ENCODE peak calls at places on chromosomes 1 and 21, in six cellular contexts. W is brain microvascular endothelial cell; I is left lung; M is naive thymus-derived CD4-positive, alpha-beta T cell; X is right lobe of liver; F is A549. Q is an unnamed sample.

GRCh38 chr1:178093150-178093957 is 550 bp upstream of the RASAL2 start:
- DNase-seq in W (peak), I (peak), M (peak), X (peak), F (peak), Q (peak)

GRCh38 chr1:207844374-207844773 is 66.6 kb downstream of the CD34 start:
- DNase-seq in W (no peak), I (no peak), M (no peak), X (no peak), F (no peak), Q (no peak)

GRCh38 chr1:211344335-211344664 is 17.7 kb downstream of the TRAF5 start:
- DNase-seq in W (peak), I (no peak), M (no peak), X (no peak), F (no peak), Q (no peak)

GRCh38 chr21:44867999-44868700 is 5.3 kb downstream of the PTTG1IP start:
- DNase-seq in W (no peak), I (no peak), M (peak), X (no peak), F (no peak), Q (no peak)

GRCh38 chr1:97758589-97759057 is 162.2 kb downstream of the DPYD start:
- DNase-seq in W (no peak), I (no peak), M (no peak), X (no peak), F (no peak), Q (no peak)

GRCh38 chr1:90201467-90202358 is 206.8 kb downstream of the ZNF326 start:
- DNase-seq in W (no peak), I (no peak), M (no peak), X (no peak), F (no peak), Q (no peak)

GRCh38 chr1:204443260-204443619 is 31.6 kb upstream of the PPP1R15B start:
- DNase-seq in W (no peak), I (peak), M (no peak), X (no peak), F (no peak), Q (no peak)

GRCh38 chr1:40421348-40421693 is 29.0 kb upstream of the ZFP69B start:
- DNase-seq in W (no peak), I (no peak), M (no peak), X (no peak), F (no peak), Q (peak)

GRCh38 chr21:42151148-42152074 is 67.5 kb upstream of the ABCG1 start:
- DNase-seq in W (no peak), I (peak), M (no peak), X (peak), F (no peak), Q (no peak)

GRCh38 chr1:199508653-199509052 is 518.9 kb upstream of the NR5A2 start:
- DNase-seq in W (no peak), I (no peak), M (no peak), X (no peak), F (no peak), Q (no peak)

GRCh38 chr1:246198141-246198820 is 308.8 kb downstream of the SMYD3 start:
- DNase-seq in W (no peak), I (no peak), M (no peak), X (no peak), F (no peak), Q (no peak)

GRCh38 chr1:67686272-67687197 is 1.5 kb downstream of the GADD45A start:
- DNase-seq in W (peak), I (peak), M (peak), X (peak), F (peak), Q (no peak)

GRCh38 chr1:164718821-164719220 is 159.8 kb downstream of the PBX1 start:
- DNase-seq in W (no peak), I (no peak), M (no peak), X (no peak), F (no peak), Q (no peak)
- H3K27ac ChIP-seq in W (peak), I (no peak), M (no peak), X (no peak), F (peak), Q (no peak)

GRCh38 chr1:116465477-116465844 is 92.4 kb downstream of the ATP1A1 start:
- DNase-seq in W (no peak), I (no peak), M (no peak), X (no peak), F (no peak), Q (no peak)

GRCh38 chr1:116463730-116464129 is 90.7 kb downstream of the ATP1A1 start:
- DNase-seq in W (no peak), I (no peak), M (no peak), X (no peak), F (no peak), Q (no peak)

GRCh38 chr1:116466810-116467557 is 93.9 kb downstream of the ATP1A1 start:
- DNase-seq in W (no peak), I (no peak), M (no peak), X (no peak), F (no peak), Q (no peak)

GRCh38 chr1:116462722-116463121 is 89.7 kb downstream of the ATP1A1 start:
- DNase-seq in W (no peak), I (no peak), M (no peak), X (no peak), F (no peak), Q (no peak)

GRCh38 chr1:116465845-116466685 is 93.0 kb downstream of the ATP1A1 start:
- DNase-seq in W (no peak), I (no peak), M (no peak), X (no peak), F (no peak), Q (no peak)
- H3K27ac ChIP-seq in W (no peak), I (no peak), M (no peak), X (peak), F (no peak), Q (no peak)

GRCh38 chr1:109252893-109253802 is 3.8 kb downstream of the CELSR2 start:
- DNase-seq in W (no peak), I (no peak), M (no peak), X (no peak), F (no peak), Q (peak)
- H3K27ac ChIP-seq in W (no peak), I (peak), M (no peak), X (no peak), F (peak), Q (peak)

GRCh38 chr1:6316240-6317100 is 55.6 kb upstream of the GPR153 start:
- DNase-seq in W (no peak), I (no peak), M (no peak), X (no peak), F (no peak), Q (no peak)
- H3K27ac ChIP-seq in W (peak), I (no peak), M (no peak), X (no peak), F (no peak), Q (no peak)

DNA sequence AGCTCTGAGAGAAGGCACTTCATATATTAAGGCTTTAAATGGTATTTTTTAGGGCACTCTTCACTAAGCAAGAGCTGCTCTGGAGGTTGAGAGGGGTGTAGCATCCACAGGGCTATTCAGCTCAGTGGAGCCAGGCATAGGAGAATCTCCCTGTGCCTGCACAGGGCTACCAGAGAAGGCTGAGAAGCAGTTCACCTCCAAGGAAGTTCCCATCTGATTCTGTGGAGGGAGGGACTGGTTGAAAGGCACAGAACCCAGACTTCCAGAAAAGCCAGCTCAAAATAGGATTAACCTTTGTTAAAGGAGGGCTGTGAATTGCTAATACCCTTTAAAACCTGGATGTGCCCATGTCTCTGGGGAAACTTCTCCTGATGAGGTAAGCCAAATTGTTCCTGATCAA is 304.5 kb downstream of the TTLL7 start:
- DNase-seq in W (no peak), I (no peak), M (no peak), X (no peak), F (no peak), Q (no peak)
- H3K27ac ChIP-seq in W (no peak), I (no peak), M (no peak), X (no peak), F (no peak), Q (no peak)

DNA sequence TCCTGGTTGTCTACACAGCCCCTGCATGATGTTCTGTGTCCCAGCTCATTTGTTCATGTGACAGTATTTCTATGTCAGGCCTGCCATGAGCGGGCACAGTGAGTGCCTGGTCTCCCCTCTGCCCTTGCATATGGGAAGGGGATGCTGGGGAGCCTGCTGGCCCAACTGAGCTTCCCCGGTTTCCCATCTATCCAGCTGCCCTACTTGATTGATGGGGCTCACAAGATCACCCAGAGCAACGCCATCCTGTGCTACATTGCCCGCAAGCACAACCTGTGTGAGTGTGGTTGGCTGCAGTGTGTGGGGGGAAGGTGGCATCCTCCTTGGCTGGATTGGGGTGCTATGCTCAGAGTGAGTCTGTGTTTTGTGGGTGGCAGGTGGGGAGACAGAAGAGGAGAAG is 1.5 kb downstream of the GSTM4 start:
- DNase-seq in W (no peak), I (no peak), M (no peak), X (no peak), F (no peak), Q (no peak)
- H3K27ac ChIP-seq in W (no peak), I (no peak), M (no peak), X (no peak), F (no peak), Q (no peak)

GRCh38 chr1:231072502-231072901 is 32.4 kb upstream of the FAM89A start:
- DNase-seq in W (no peak), I (no peak), M (no peak), X (no peak), F (no peak), Q (no peak)
- H3K27ac ChIP-seq in W (no peak), I (no peak), M (no peak), X (no peak), F (no peak), Q (no peak)

GRCh38 chr21:46063227-46063626 is 34.7 kb upstream of the COL6A2 start:
- DNase-seq in W (no peak), I (no peak), M (no peak), X (no peak), F (no peak), Q (no peak)

GRCh38 chr21:46062471-46063211 is 35.3 kb upstream of the COL6A2 start:
- DNase-seq in W (no peak), I (peak), M (no peak), X (no peak), F (no peak), Q (no peak)

GRCh38 chr21:46060596-46061061 is 37.3 kb upstream of the COL6A2 start:
- DNase-seq in W (peak), I (peak), M (no peak), X (peak), F (peak), Q (peak)

GRCh38 chr21:46061063-46061462 is 36.8 kb upstream of the COL6A2 start:
- DNase-seq in W (no peak), I (peak), M (no peak), X (no peak), F (no peak), Q (no peak)

GRCh38 chr21:46061950-46062349 is 36.0 kb upstream of the COL6A2 start:
- DNase-seq in W (no peak), I (peak), M (no peak), X (no peak), F (no peak), Q (no peak)
- H3K27ac ChIP-seq in W (peak), I (no peak), M (no peak), X (no peak), F (no peak), Q (no peak)